ENCODE peak calls at places on chromosomes 4 and X, in six cellular contexts. J is psoas muscle, L is SK-N-SH, K is AG04450, Z is foreskin fibroblast, X is fibroblast of mammary gland. P is an unnamed sample.

GRCh38 chr4:23717528-23718248 is 172.2 kb downstream of the PPARGC1A start:
- DNase-seq in X (peak; percentile 42), J (no peak), K (no peak), L (peak; percentile 65), Z (peak; percentile 12), P (peak; percentile 14)

GRCh38 chr4:144582975-144583374 is 63.0 kb upstream of the HHIP start:
- DNase-seq in X (peak; percentile 14), K (no peak), J (no peak), Z (no peak), L (no peak), P (no peak)

GRCh38 chr4:28313729-28314713 is 1453.4 kb downstream of the STIM2 start:
- DNase-seq in X (no peak), Z (no peak), L (no peak), J (no peak), K (no peak), P (no peak)

GRCh38 chr4:152352645-152353116 is 183.2 kb downstream of the FBXW7 start:
- DNase-seq in J (peak; percentile 50), X (peak; percentile 98), Z (peak; percentile 89), K (peak; percentile 87), L (peak; percentile 49), P (peak; percentile 98)

GRCh38 chrX:118152721-118153120 is 36.1 kb upstream of the KLHL13 start:
- DNase-seq in L (no peak), Z (no peak), X (no peak), J (no peak), K (no peak), P (no peak)

GRCh38 chr4:109998867-109999303 is 86.2 kb downstream of the EGF start:
- DNase-seq in X (peak; percentile 71), K (peak; percentile 11), L (peak; percentile 55), Z (peak; percentile 38), J (no peak), P (peak; percentile 55)

GRCh38 chr4:76736434-76736833 is 161.5 kb downstream of the SOWAHB start:
- DNase-seq in X (peak; percentile 61), L (no peak), J (no peak), Z (no peak), K (peak; percentile 52), P (peak; percentile 72)

GRCh38 chr4:15436515-15436914 is 8.7 kb downstream of the C1QTNF7 start:
- DNase-seq in K (peak; percentile 46), J (no peak), X (peak; percentile 32), L (peak; percentile 32), Z (peak; percentile 57), P (peak; percentile 34)

GRCh38 chrX:103329991-103330390 is at the start of gene TCEAL7:
- DNase-seq in Z (peak; percentile 20), L (peak; percentile 81), X (peak; percentile 49), J (peak; percentile 44), K (no peak), P (peak; percentile 23)

GRCh38 chr4:77355731-77356130 is 198.7 kb downstream of the CCNG2 start:
- DNase-seq in K (no peak), J (no peak), L (no peak), X (no peak), Z (no peak), P (no peak)

GRCh38 chr4:20760053-20760452 is 59.8 kb downstream of the PACRGL start:
- DNase-seq in J (no peak), L (no peak), Z (no peak), X (peak; percentile 3), K (no peak), P (no peak)

GRCh38 chr4:113467581-113467980 is 294.0 kb downstream of the CAMK2D start:
- DNase-seq in K (no peak), L (no peak), J (no peak), X (peak; percentile 91), Z (peak; percentile 77), P (peak; percentile 84)

GRCh38 chr4:89248879-89249281 is 58.7 kb downstream of the GPRIN3 start:
- DNase-seq in X (no peak), Z (no peak), K (no peak), J (no peak), L (no peak), P (no peak)

GRCh38 chr4:42628740-42629139 is 28.2 kb downstream of the ATP8A1 start:
- DNase-seq in K (no peak), Z (no peak), L (no peak), J (peak; percentile 28), X (no peak), P (no peak)

GRCh38 chrX:114924423-114924822 is 93.0 kb downstream of the IL13RA2 start:
- DNase-seq in L (no peak), J (no peak), Z (no peak), K (no peak), X (no peak), P (peak; percentile 12)

GRCh38 chr4:108143515-108143914 is 25.2 kb downstream of the LEF1 start:
- DNase-seq in Z (no peak), L (no peak), J (no peak), K (no peak), X (no peak), P (no peak)

GRCh38 chrX:3206314-3206713 is 140.1 kb downstream of the MXRA5 start:
- DNase-seq in X (no peak), L (no peak), J (no peak), K (no peak), Z (no peak), P (no peak)

GRCh38 chr4:73817341-73817740 is 19.1 kb upstream of the CXCL6 start:
- DNase-seq in J (no peak), X (no peak), K (no peak), Z (no peak), L (no peak), P (no peak)

GRCh38 chr4:42767669-42768068 is 110.8 kb upstream of the ATP8A1 start:
- DNase-seq in L (no peak), X (no peak), J (no peak), K (no peak), Z (no peak), P (no peak)

GRCh38 chr4:72744103-72744725 is 175.2 kb upstream of the ADAMTS3 start:
- DNase-seq in L (no peak), K (no peak), J (no peak), X (no peak), Z (no peak), P (no peak)

GRCh38 chrX:18792828-18793227 is 85.4 kb downstream of the PPEF1 start:
- DNase-seq in Z (no peak), X (no peak), J (no peak), K (no peak), L (no peak), P (no peak)

GRCh38 chr4:67700874-67701850 is at the start of gene UBA6:
- DNase-seq in J (peak; percentile 98), K (peak; percentile 92), L (peak; percentile 96), X (peak; percentile 94), Z (peak; percentile 97), P (peak; percentile 96)

GRCh38 chr4:157818946-157819692 is 353.7 kb downstream of the GASK1B start:
- DNase-seq in X (no peak), J (no peak), Z (no peak), K (no peak), L (no peak), P (no peak)

DNA sequence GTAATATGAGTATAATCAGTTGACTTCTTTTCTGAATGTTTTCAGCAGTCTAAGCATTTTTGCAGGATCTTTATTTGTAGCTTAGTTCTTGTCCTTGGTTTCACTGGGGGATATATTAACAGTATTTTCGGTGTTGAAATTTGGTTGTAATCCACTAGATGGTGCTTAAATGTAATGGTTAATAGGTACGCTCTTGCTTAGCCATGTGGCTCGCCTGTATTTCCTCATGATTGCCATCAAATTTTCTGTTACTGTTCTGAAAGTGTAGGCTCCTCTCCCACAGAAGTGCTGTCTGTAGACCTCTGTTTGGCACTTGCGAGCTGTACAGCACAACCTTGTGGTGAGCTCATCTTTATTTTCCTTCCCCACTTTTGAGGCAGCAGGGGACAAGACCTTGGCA is 3.9 kb upstream of the FAAH2 start:
- DNase-seq in J (no peak), L (no peak), X (no peak), K (no peak), Z (no peak), P (no peak)
- TF ChIP-seq CTCF in J (no peak), L (no peak), X (no peak), K (no peak), Z (no peak), P (no peak)

GRCh38 chr4:26272654-26273307 is 48.0 kb upstream of the RBPJ start:
- DNase-seq in L (no peak), J (no peak), Z (no peak), K (no peak), X (no peak), P (no peak)
- H3K4me3 ChIP-seq in L (no peak overlapping the region), J (no peak overlapping the region), Z (no peak overlapping the region), K (no peak overlapping the region), X (no peak overlapping the region), P (no peak overlapping the region)

DNA sequence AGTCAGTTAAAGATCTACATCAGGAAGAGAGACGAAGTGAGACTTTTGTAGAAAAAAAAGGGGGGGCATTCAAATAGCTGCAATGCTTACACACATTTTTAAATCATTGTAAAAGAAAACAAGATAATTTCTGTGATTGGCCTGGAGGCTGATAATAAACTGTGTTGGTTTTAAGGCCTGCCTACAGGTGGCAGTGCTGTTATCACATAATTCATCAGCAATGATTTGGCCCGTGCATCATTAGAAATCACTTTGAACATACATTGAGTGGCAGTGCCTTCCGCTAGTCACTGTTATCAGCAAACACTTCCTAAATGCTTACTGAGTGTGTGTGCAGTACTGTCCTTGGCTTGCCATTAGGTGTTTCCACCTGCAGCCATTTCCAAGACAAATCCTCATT is 831.9 kb downstream of the TRIML1 start:
- DNase-seq in J (no peak), K (no peak), X (peak; percentile 48), L (peak; percentile 9), Z (no peak), P (peak; percentile 14)
- TF ChIP-seq CTCF in J (no peak), K (peak; percentile 14), X (peak; percentile 51), L (peak; percentile 45), Z (peak; percentile 33), P (peak; percentile 44)

GRCh38 chr4:84492737-84493091 is 6.4 kb downstream of the NKX6-1 start:
- DNase-seq in J (no peak), X (no peak), K (no peak), L (peak; percentile 36), Z (no peak), P (no peak)

GRCh38 chr4:84490663-84491062 is 8.4 kb downstream of the NKX6-1 start:
- DNase-seq in K (no peak), X (no peak), Z (no peak), J (no peak), L (no peak), P (no peak)

GRCh38 chr4:84493092-84493850 is 5.8 kb downstream of the NKX6-1 start:
- DNase-seq in X (peak; percentile 12), L (peak; percentile 49), Z (no peak), K (no peak), J (peak; percentile 63), P (peak; percentile 17)

GRCh38 chr4:84491420-84491819 is 7.7 kb downstream of the NKX6-1 start:
- DNase-seq in Z (no peak), K (no peak), L (no peak), X (no peak), J (no peak), P (no peak)

DNA sequence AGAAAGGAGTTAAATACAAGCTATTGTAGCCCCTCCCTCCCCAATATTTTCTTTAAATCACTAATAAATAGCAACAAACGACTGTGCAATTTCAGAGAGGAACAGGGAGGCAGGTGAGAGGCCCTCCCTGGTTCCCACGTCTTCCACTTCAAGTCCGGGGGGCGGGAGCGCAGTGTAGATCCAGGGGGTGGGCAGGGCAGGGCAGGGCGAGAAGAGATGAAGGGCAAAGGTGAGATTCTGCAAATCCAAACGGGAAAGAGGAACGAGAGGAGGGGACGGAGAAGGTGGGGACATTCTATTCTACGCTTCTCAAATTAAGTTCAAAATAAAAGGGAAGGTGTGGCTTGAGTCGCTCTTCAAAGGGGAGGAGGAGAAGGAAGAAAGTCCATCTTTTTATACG is 6.8 kb downstream of the NKX6-1 start:
- DNase-seq in J (no peak), X (no peak), Z (no peak), L (no peak), K (no peak), P (no peak)
- H3K4me3 ChIP-seq in J (no peak overlapping the region), X (no peak overlapping the region), Z (no peak overlapping the region), L (no peak overlapping the region), K (no peak overlapping the region), P (no peak overlapping the region)